ENCODE peak calls at places on chromosomes 3 and 15, in eight cellular contexts. P is left cardiac atrium; I is nephron progenitor cell; H is stimulated activated CD8-positive, alpha-beta memory T cell treated with anti-CD3 and anti-CD28 coated beads, Interleukin-15, amount 100 ng/mL, for 1 hour; T is T-helper 2 cell; F is NCI-H748 treated with DMSO at 0.1 percent for 48 hours; J is dermis blood vessel endothelial cell; U is Ammon's horn. R is an unnamed sample.
A peak's percentile ranks its signal among the peaks of the same experiment; 100 is the strongest.

GRCh38 chr15:92316586-92317295 is 76.9 kb upstream of the ST8SIA2 start:
- DNase-seq in P (no peak), I (no peak), H (no peak), T (no peak), F (no peak), J (no peak), U (no peak), R (no peak)

GRCh38 chr15:35444557-35445204 is 101.3 kb downstream of the DPH6 start:
- DNase-seq in P (no peak), I (peak; percentile 12), H (no peak), T (no peak), F (peak; percentile 0), J (peak; percentile 77), U (peak; percentile 33), R (peak; percentile 53)

GRCh38 chr3:194283218-194284006 is 67.7 kb downstream of the CPN2 start:
- DNase-seq in P (peak; percentile 45), I (no peak), H (no peak), T (no peak), F (no peak), J (no peak), U (no peak), R (no peak)

GRCh38 chr3:129962600-129962999 is 11.9 kb upstream of the TRH start:
- DNase-seq in P (no peak), I (no peak), H (no peak), T (no peak), F (no peak), J (no peak), U (no peak), R (no peak)

GRCh38 chr3:100789582-100789981 is 80.3 kb downstream of the TFG start:
- DNase-seq in P (no peak), I (no peak), H (no peak), T (no peak), F (no peak), J (no peak), U (no peak), R (no peak)

GRCh38 chr3:30355622-30356021 is 250.8 kb upstream of the TGFBR2 start:
- DNase-seq in P (no peak), I (no peak), H (no peak), T (no peak), F (peak; percentile 29), J (no peak), U (no peak), R (peak; percentile 80)

GRCh38 chr15:40932146-40932545 is 3.0 kb downstream of the DLL4 start:
- DNase-seq in P (no peak), I (no peak), H (no peak), T (no peak), F (no peak), J (peak; percentile 32), U (no peak), R (no peak)

GRCh38 chr3:1179116-1179515 is 86.3 kb downstream of the CNTN6 start:
- DNase-seq in P (no peak), I (no peak), H (no peak), T (no peak), F (no peak), J (no peak), U (no peak), R (no peak)

GRCh38 chr3:10669490-10670048 is 146.5 kb upstream of the SLC6A11 start:
- DNase-seq in P (no peak), I (no peak), H (no peak), T (no peak), F (no peak), J (no peak), U (no peak), R (no peak)

GRCh38 chr15:39396979-39397615 is 183.8 kb upstream of the THBS1 start:
- DNase-seq in P (no peak), I (no peak), H (no peak), T (no peak), F (no peak), J (no peak), U (no peak), R (no peak)

GRCh38 chr15:82072926-82073537 is 27.2 kb upstream of the MEX3B start:
- DNase-seq in P (no peak), I (no peak), H (no peak), T (no peak), F (no peak), J (no peak), U (no peak), R (no peak)

GRCh38 chr3:47661121-47661752 is 82.6 kb upstream of the CSPG5 start:
- DNase-seq in P (no peak), I (no peak), H (no peak), T (no peak), F (no peak), J (peak; percentile 36), U (peak; percentile 20), R (peak; percentile 59)

GRCh38 chr15:56468271-56468912 is 3.5 kb upstream of the MNS1 start:
- DNase-seq in P (no peak), I (no peak), H (no peak), T (no peak), F (no peak), J (peak; percentile 28), U (no peak), R (peak; percentile 62)

GRCh38 chr3:71753716-71754609 is at the start of gene GPR27:
- DNase-seq in P (peak; percentile 31), I (peak; percentile 55), H (no peak), T (no peak), F (no peak), J (peak; percentile 64), U (peak; percentile 12), R (peak; percentile 10)

GRCh38 chr15:45521596-45522167 is 873 bp downstream of the SLC30A4 start:
- DNase-seq in P (no peak), I (no peak), H (no peak), T (no peak), F (no peak), J (peak; percentile 21), U (peak; percentile 9), R (peak; percentile 4)

GRCh38 chr3:101497803-101498202 is 15.2 kb downstream of the SENP7 start:
- DNase-seq in P (no peak), I (no peak), H (no peak), T (no peak), F (no peak), J (no peak), U (no peak), R (no peak)

GRCh38 chr3:60365360-60365759 is 885.9 kb downstream of the FHIT start:
- DNase-seq in P (no peak), I (no peak), H (no peak), T (no peak), F (no peak), J (no peak), U (no peak), R (no peak)

GRCh38 chr3:18346097-18346496 is 79.0 kb downstream of the SATB1 start:
- DNase-seq in P (no peak), I (no peak), H (no peak), T (no peak), F (no peak), J (no peak), U (no peak), R (no peak)

GRCh38 chr3:31445701-31446100 is 87.0 kb upstream of the STT3B start:
- DNase-seq in P (no peak), I (no peak), H (no peak), T (no peak), F (no peak), J (no peak), U (no peak), R (no peak)

GRCh38 chr3:81744366-81744765 is 17.1 kb downstream of the GBE1 start:
- DNase-seq in P (no peak), I (no peak), H (no peak), T (no peak), F (no peak), J (peak; percentile 88), U (peak; percentile 32), R (peak; percentile 87)

GRCh38 chr3:194740859-194741486 is 55.3 kb downstream of the FAM43A start:
- DNase-seq in P (no peak), I (no peak), H (no peak), T (no peak), F (no peak), J (peak; percentile 97), U (no peak), R (peak; percentile 83)

R was measured in ACHN.